ENCODE peak calls at places on chromosomes 3 and 15, in four cellular contexts. T is mammary epithelial cell, U is neural progenitor cell, N is breast epithelium. I is an unnamed sample.
A peak's percentile ranks its signal among the peaks of the same experiment; 100 is the strongest.

GRCh38 chr15:38876211-38876610 is 311.6 kb upstream of the RASGRP1 start:
- DNase-seq in T (no peak), U (no peak), N (no peak), I (no peak)

GRCh38 chr15:52566889-52567288 is 1.9 kb downstream of the ARPP19 start:
- DNase-seq in T (no peak), U (no peak), N (no peak), I (no peak)

GRCh38 chr3:9231006-9231405 is 18.4 kb downstream of the SRGAP3 start:
- DNase-seq in T (no peak), U (peak; percentile 51), N (no peak), I (no peak)

GRCh38 chr3:186216903-186217819 is 108.3 kb upstream of the ETV5 start:
- DNase-seq in T (no peak), U (no peak), N (no peak), I (no peak)

GRCh38 chr3:10467904-10468610 is 37.3 kb downstream of the ATP2B2 start:
- DNase-seq in T (no peak), U (no peak), N (no peak), I (no peak)

GRCh38 chr15:32870240-32871033 is 152.6 kb downstream of the GREM1 start:
- DNase-seq in T (no peak), U (no peak), N (no peak), I (peak; percentile 42)

GRCh38 chr3:64575211-64575844 is 112.5 kb downstream of the ADAMTS9 start:
- DNase-seq in T (peak; percentile 27), U (peak; percentile 39), N (no peak), I (peak; percentile 18)

GRCh38 chr3:123909785-123910184 is 25.7 kb upstream of the MYLK start:
- DNase-seq in T (no peak), U (no peak), N (no peak), I (no peak)

GRCh38 chr15:26868029-26868685 is 1.3 kb downstream of the GABRA5 start:
- DNase-seq in T (no peak), U (no peak), N (no peak), I (no peak)

GRCh38 chr3:134795776-134796312 is 784 bp downstream of the EPHB1 start:
- DNase-seq in T (peak; percentile 26), U (peak; percentile 76), N (no peak), I (no peak)

GRCh38 chr3:111069974-111070751 is 1.5 kb upstream of the NECTIN3 start:
- DNase-seq in T (no peak), U (peak; percentile 32), N (no peak), I (no peak)

GRCh38 chr15:63833246-63833696 is 477 bp downstream of the HERC1 start:
- DNase-seq in T (peak; percentile 32), U (peak; percentile 90), N (no peak), I (peak; percentile 48)

GRCh38 chr3:123370819-123371218 is 78.1 kb downstream of the ADCY5 start:
- DNase-seq in T (no peak), U (no peak), N (no peak), I (no peak)

GRCh38 chr3:42505849-42506410 is 3.5 kb downstream of the VIPR1 start:
- DNase-seq in T (no peak), U (no peak), N (peak; percentile 19), I (no peak)

GRCh38 chr15:33310481-33311311 is at the start of gene RYR3:
- DNase-seq in T (peak; percentile 66), U (peak; percentile 84), N (no peak), I (no peak)

GRCh38 chr3:24160424-24160823 is 215.3 kb downstream of the NR1D2 start:
- DNase-seq in T (no peak), U (peak; percentile 59), N (no peak), I (no peak)

GRCh38 chr3:141294848-141295247 is 63.2 kb downstream of the PXYLP1 start:
- DNase-seq in T (peak; percentile 75), U (no peak), N (no peak), I (no peak)

GRCh38 chr3:184582583-184582982 is 21.0 kb downstream of the EPHB3 start:
- DNase-seq in T (no peak), U (peak; percentile 88), N (no peak), I (no peak)

GRCh38 chr15:71338251-71338650 is 223.0 kb downstream of the THSD4 start:
- DNase-seq in T (no peak), U (no peak), N (no peak), I (no peak)

GRCh38 chr3:141859651-141860050 is 16.8 kb upstream of the ATP1B3 start:
- DNase-seq in T (no peak), U (no peak), N (no peak), I (no peak)

DNA sequence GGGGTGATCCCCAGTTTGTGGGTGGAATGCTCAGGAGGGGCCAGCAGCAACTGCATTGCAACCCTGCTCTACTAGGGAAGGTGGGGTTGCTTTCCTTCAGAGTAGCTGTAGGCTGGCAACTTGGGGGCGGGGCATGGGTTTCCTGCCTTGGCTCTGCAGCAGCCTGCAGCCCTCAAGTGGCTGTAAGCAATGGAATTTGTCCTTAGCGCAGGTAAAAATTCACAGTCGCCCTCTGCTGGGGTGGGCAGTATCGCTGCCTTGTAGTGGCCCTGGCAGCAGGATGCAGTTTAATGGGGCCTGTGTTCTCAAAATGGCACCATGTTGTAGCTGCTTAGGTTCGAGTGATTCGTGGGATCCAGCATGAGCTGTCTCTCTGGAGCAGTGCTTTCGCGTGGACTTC is 29.8 kb downstream of the STT3B start:
- DNase-seq in T (no peak), U (peak; percentile 50), N (no peak), I (no peak)
- TF ChIP-seq CTCF in T (no peak), U (peak; percentile 38), N (no peak), I (no peak)

DNA sequence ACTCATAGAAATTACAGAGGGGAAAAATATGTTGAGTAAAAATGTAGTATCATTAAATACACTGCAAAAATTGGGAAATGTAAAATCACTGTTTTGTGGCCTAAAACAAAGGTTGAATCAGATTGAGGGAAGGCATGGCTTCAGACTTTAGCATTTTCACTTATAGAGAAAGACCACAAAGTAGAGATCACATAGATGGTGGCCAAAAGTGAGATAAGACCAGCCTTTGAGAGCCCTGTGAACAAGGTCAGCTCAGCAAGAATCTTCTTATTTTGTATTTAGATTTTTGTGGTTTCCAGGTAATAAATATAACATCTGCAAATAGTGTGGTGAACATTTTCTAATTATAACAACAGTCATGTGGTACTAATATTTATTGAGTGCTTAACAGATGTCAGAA is 544.8 kb upstream of the DPPA4 start:
- DNase-seq in T (no peak), U (no peak), N (no peak), I (no peak)
- TF ChIP-seq CTCF in T (no peak), U (no peak), N (no peak), I (no peak)

GRCh38 chr3:129162729-129163579 is 2.1 kb upstream of the ISY1 start:
- DNase-seq in T (no peak), U (peak; percentile 51), N (no peak), I (no peak)
- TF ChIP-seq CTCF in T (peak; percentile 2), U (peak; percentile 40), N (no peak), I (peak; percentile 14)

DNA sequence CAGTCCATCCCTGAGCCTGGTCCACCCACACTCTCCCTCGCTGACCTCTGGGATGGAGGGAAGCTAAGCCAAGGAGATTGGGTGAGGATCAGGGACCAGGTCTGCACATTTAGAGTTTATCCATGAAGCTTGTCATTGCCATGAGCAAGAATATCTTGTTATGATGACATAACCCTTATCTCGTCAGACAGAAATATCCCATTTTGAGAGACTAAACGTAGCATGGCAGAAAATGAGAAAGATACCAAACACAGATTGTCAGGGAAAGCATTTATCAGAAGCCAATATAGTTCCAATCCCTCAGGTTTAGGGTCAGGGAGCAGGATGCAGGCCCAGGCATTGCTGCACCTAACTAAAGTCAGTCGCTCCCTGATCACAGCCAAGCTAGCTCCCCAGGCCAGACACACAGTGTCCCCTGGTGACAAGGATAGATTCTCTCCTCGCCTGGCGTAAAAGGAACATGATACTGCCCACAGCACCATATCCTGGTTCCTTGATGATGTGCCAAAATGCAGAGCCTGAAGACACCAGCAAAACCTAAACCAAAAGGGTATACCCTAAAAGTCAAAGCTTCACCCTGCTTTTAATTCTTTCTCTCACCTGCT is 66.9 kb downstream of the DCLK3 start:
- DNase-seq in T (no peak), U (peak; percentile 31), N (no peak), I (no peak)
- TF ChIP-seq CTCF in T (no peak), U (peak; percentile 42), N (no peak), I (no peak)